ENCODE peak calls at places on chromosomes 11 and 22, in six cellular contexts. One of them, this sample, is unnamed.

GRCh38 chr11:2267871-2268825 is 2.2 kb downstream of the ASCL2 start:
- DNase-seq in AG09309: no peak
- DNase-seq in AG10803: no peak
- DNase-seq in cardiac muscle cell: no peak
- DNase-seq in hepatocyte: no peak
- DNase-seq in A549: no peak
- DNase-seq in this sample: no peak

GRCh38 chr11:46519351-46519750 is 74.5 kb downstream of the AMBRA1 start:
- DNase-seq in A549: no peak
- DNase-seq in AG10803: peak
- DNase-seq in AG09309: no peak
- DNase-seq in hepatocyte: no peak
- DNase-seq in cardiac muscle cell: no peak
- DNase-seq in this sample: no peak

GRCh38 chr11:73307323-73308002 is 613 bp upstream of the ARHGEF17 start:
- DNase-seq in A549: peak
- DNase-seq in AG10803: peak
- DNase-seq in AG09309: peak
- DNase-seq in hepatocyte: peak
- DNase-seq in cardiac muscle cell: peak
- DNase-seq in this sample: peak

GRCh38 chr11:79406376-79406775 is 34.5 kb downstream of the TENM4 start:
- DNase-seq in A549: no peak
- DNase-seq in AG10803: no peak
- DNase-seq in cardiac muscle cell: no peak
- DNase-seq in AG09309: no peak
- DNase-seq in hepatocyte: no peak
- DNase-seq in this sample: no peak

GRCh38 chr11:1699771-1700170 is 2.8 kb downstream of the KRTAP5-6 start:
- DNase-seq in AG10803: no peak
- DNase-seq in A549: no peak
- DNase-seq in cardiac muscle cell: no peak
- DNase-seq in AG09309: no peak
- DNase-seq in hepatocyte: no peak
- DNase-seq in this sample: no peak

GRCh38 chr22:22462813-22463567 is 45.6 kb downstream of the ZNF280B start:
- DNase-seq in AG10803: no peak
- DNase-seq in cardiac muscle cell: peak
- DNase-seq in hepatocyte: no peak
- DNase-seq in A549: peak
- DNase-seq in AG09309: no peak
- DNase-seq in this sample: no peak

GRCh38 chr22:17230239-17230638 is 11.0 kb upstream of the ADA2 start:
- DNase-seq in A549: peak
- DNase-seq in hepatocyte: no peak
- DNase-seq in AG09309: no peak
- DNase-seq in cardiac muscle cell: no peak
- DNase-seq in AG10803: no peak
- DNase-seq in this sample: no peak

GRCh38 chr22:37459211-37459610 is 27.0 kb downstream of the MFNG start:
- DNase-seq in A549: no peak
- DNase-seq in cardiac muscle cell: peak
- DNase-seq in AG09309: no peak
- DNase-seq in AG10803: no peak
- DNase-seq in hepatocyte: no peak
- DNase-seq in this sample: no peak

GRCh38 chr22:31138126-31138525 is 2.2 kb downstream of the PLA2G3 start:
- DNase-seq in A549: no peak
- DNase-seq in cardiac muscle cell: no peak
- DNase-seq in hepatocyte: no peak
- DNase-seq in AG10803: no peak
- DNase-seq in AG09309: no peak
- DNase-seq in this sample: no peak

GRCh38 chr11:106021181-106021966 is 666 bp downstream of the MSANTD4 start:
- DNase-seq in AG10803: peak
- DNase-seq in AG09309: peak
- DNase-seq in cardiac muscle cell: peak
- DNase-seq in hepatocyte: peak
- DNase-seq in A549: no peak
- DNase-seq in this sample: peak

GRCh38 chr22:36191106-36191836 is 10.3 kb downstream of the APOL4 start:
- DNase-seq in cardiac muscle cell: peak
- DNase-seq in AG09309: peak
- DNase-seq in hepatocyte: no peak
- DNase-seq in A549: no peak
- DNase-seq in AG10803: peak
- DNase-seq in this sample: peak

GRCh38 chr22:20298803-20299735 is 20.8 kb downstream of the DGCR6L start:
- DNase-seq in AG10803: peak
- DNase-seq in hepatocyte: peak
- DNase-seq in AG09309: no peak
- DNase-seq in A549: peak
- DNase-seq in cardiac muscle cell: peak
- DNase-seq in this sample: peak

GRCh38 chr11:22192289-22192641 is 620 bp upstream of the ANO5 start:
- DNase-seq in AG09309: no peak
- DNase-seq in cardiac muscle cell: no peak
- DNase-seq in A549: peak
- DNase-seq in AG10803: no peak
- DNase-seq in hepatocyte: peak
- DNase-seq in this sample: no peak

DNA sequence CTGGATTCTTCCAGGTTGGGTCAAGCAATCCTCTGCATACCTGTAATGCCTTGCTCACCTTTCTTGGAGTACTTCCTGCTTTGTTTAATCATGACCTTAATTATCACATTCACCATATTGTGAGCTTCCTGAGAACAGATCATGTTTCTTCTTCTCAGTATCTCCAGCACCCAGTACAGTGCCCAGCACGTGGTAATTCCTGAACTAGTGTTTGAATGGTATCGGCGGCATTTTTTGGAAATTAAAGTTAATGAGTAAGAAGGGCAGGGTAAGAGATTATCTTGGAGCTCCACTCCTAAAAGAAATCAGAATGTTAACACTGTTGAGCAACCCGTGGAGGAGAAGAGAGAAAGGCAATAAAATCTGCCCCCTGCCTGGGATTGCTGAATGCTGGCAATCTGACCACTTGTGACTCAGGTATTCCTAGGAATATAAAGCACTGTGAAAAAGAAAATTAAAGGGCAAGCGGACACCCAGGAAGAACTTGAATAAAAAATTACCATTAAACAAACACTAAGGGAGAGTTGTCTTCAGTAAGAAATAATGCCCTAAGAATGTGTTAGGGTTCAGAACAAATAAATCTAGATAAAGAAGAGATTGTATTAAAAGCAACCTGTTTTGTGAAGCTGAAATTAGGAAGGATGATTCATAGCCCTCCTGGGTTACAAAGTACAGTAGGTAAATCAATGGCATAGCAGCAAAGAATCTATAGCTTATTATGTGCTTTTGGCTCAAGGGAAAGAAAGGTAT is 92.9 kb downstream of the PDHX start:
- DNase-seq in hepatocyte: peak
- DNase-seq in AG09309: peak
- DNase-seq in A549: peak
- DNase-seq in cardiac muscle cell: peak
- DNase-seq in AG10803: peak
- DNase-seq in this sample: peak
- TF ChIP-seq CTCF in hepatocyte: no peak
- TF ChIP-seq CTCF in AG09309: no peak
- TF ChIP-seq CTCF in A549: no peak
- TF ChIP-seq CTCF in cardiac muscle cell: no peak
- TF ChIP-seq CTCF in AG10803: no peak
- TF ChIP-seq CTCF in this sample: no peak

GRCh38 chr22:50280708-50281383 is 10.7 kb upstream of the MAPK11 start:
- DNase-seq in AG09309: no peak
- DNase-seq in A549: no peak
- DNase-seq in AG10803: no peak
- DNase-seq in hepatocyte: no peak
- DNase-seq in cardiac muscle cell: no peak
- DNase-seq in this sample: no peak
- H3K4me3 ChIP-seq in AG09309: no peak
- H3K4me3 ChIP-seq in A549: no peak
- H3K4me3 ChIP-seq in AG10803: no peak
- H3K4me3 ChIP-seq in hepatocyte: no peak
- H3K4me3 ChIP-seq in cardiac muscle cell: no peak
- H3K4me3 ChIP-seq in this sample: no peak

GRCh38 chr11:69320326-69320725 is 26.4 kb downstream of the MYEOV start:
- DNase-seq in hepatocyte: no peak
- DNase-seq in cardiac muscle cell: no peak
- DNase-seq in AG10803: peak
- DNase-seq in A549: no peak
- DNase-seq in AG09309: no peak
- DNase-seq in this sample: no peak
- TF ChIP-seq CTCF in hepatocyte: no peak
- TF ChIP-seq CTCF in cardiac muscle cell: no peak
- TF ChIP-seq CTCF in AG10803: no peak
- TF ChIP-seq CTCF in A549: no peak
- TF ChIP-seq CTCF in AG09309: no peak
- TF ChIP-seq CTCF in this sample: no peak

GRCh38 chr11:112856591-112856990 is 104.6 kb upstream of the NCAM1 start:
- DNase-seq in cardiac muscle cell: no peak
- DNase-seq in A549: no peak
- DNase-seq in AG10803: no peak
- DNase-seq in hepatocyte: no peak
- DNase-seq in AG09309: no peak
- DNase-seq in this sample: no peak
- H3K4me3 ChIP-seq in cardiac muscle cell: no peak
- H3K4me3 ChIP-seq in A549: no peak
- H3K4me3 ChIP-seq in AG10803: no peak
- H3K4me3 ChIP-seq in hepatocyte: no peak
- H3K4me3 ChIP-seq in AG09309: no peak
- H3K4me3 ChIP-seq in this sample: no peak

DNA sequence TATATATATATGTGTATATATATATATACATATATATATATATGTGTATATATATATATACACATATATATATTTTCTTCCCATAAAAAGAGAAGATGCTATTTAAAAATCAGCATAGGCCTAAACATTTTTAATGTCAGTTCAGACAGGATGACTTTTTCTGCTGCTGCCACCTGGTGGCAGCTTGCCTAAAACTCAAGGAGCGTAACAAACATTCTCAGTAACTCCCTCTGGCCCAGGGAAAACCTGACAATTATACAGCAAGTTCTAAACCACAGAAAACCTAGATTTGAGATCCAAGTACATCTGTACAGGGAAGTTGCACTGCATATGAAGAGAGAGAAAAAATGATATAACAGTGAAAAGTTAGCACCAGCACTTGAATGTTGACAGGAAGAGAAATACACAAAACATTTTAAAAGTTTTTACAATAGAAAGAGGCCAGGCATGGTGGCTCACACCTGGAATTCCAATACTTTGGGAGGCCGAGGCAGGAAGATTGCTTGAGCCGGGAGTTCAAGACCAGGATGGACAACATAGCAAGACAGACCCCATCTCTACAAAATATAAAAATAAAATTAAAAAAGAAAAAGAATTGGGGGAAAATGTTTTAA is 16.6 kb downstream of the OR8A1 start:
- DNase-seq in A549: peak
- DNase-seq in AG10803: peak
- DNase-seq in hepatocyte: peak
- DNase-seq in AG09309: peak
- DNase-seq in cardiac muscle cell: peak
- DNase-seq in this sample: peak
- TF ChIP-seq CTCF in A549: peak
- TF ChIP-seq CTCF in AG10803: peak
- TF ChIP-seq CTCF in hepatocyte: peak
- TF ChIP-seq CTCF in AG09309: peak
- TF ChIP-seq CTCF in cardiac muscle cell: peak
- TF ChIP-seq CTCF in this sample: peak

GRCh38 chr11:9615031-9615451 is 41.6 kb downstream of the WEE1 start:
- DNase-seq in hepatocyte: no peak
- DNase-seq in A549: no peak
- DNase-seq in AG09309: no peak
- DNase-seq in cardiac muscle cell: no peak
- DNase-seq in AG10803: peak
- DNase-seq in this sample: no peak
- H3K4me3 ChIP-seq in hepatocyte: no peak
- H3K4me3 ChIP-seq in A549: peak
- H3K4me3 ChIP-seq in AG09309: no peak
- H3K4me3 ChIP-seq in cardiac muscle cell: no peak
- H3K4me3 ChIP-seq in AG10803: no peak
- H3K4me3 ChIP-seq in this sample: no peak